ENCODE peak calls at places on chromosomes 13 and 19, in eight cellular contexts. D is HAP-1; V is PC-3; F is cardiac muscle cell; G is Peyer's patch; J is bronchial epithelial cell; Q is CD4-positive, CD25-positive, alpha-beta regulatory T cell; N is SK-N-SH. O is an unnamed sample. For H3K36me3, the result is how much of the 10 kb centered on the place peaks cover.

GRCh38 chr19:45828523-45828922 is 13.4 kb upstream of the RSPH6A start:
- DNase-seq in V (no peak), G (no peak), D (no peak), J (no peak), F (no peak), Q (no peak), N (no peak), O (no peak)

GRCh38 chr19:4581381-4582111 is 22.1 kb upstream of the SEMA6B start:
- DNase-seq in F (peak), Q (no peak), V (peak), N (peak), G (no peak), D (peak), J (no peak), O (no peak)

GRCh38 chr19:57888494-57889231 is at the start of gene ZNF814:
- DNase-seq in V (no peak), F (peak), Q (peak), G (peak), J (peak), N (peak), D (peak), O (peak)

GRCh38 chr13:49419292-49419691 is 24.6 kb downstream of the CAB39L start:
- DNase-seq in J (no peak), F (no peak), V (no peak), D (no peak), Q (no peak), N (no peak), G (no peak), O (no peak)

GRCh38 chr19:13804830-13805683 is 9.8 kb downstream of the ZSWIM4 start:
- DNase-seq in J (no peak), F (peak), G (no peak), D (no peak), N (peak), Q (no peak), V (no peak), O (no peak)

GRCh38 chr19:8491574-8491973 is 10.9 kb downstream of the PRAM1 start:
- DNase-seq in N (no peak), D (no peak), G (no peak), J (no peak), Q (no peak), V (no peak), F (no peak), O (no peak)

GRCh38 chr19:49555600-49556411 is 24.6 kb downstream of the NOSIP start:
- DNase-seq in F (peak), J (peak), D (peak), Q (peak), V (peak), N (peak), G (peak), O (peak)

GRCh38 chr19:51059715-51060114 is 5.2 kb downstream of the KLK13 start:
- DNase-seq in N (no peak), V (no peak), F (no peak), Q (no peak), D (no peak), G (no peak), J (no peak), O (no peak)

GRCh38 chr19:12847159-12848139 is 9.1 kb downstream of the MAST1 start:
- DNase-seq in F (peak), Q (peak), D (peak), G (peak), J (peak), N (peak), V (peak), O (peak)

GRCh38 chr19:4120933-4121612 is 2.8 kb downstream of the MAP2K2 start:
- DNase-seq in J (no peak), G (no peak), D (no peak), F (no peak), Q (no peak), N (peak), V (no peak), O (no peak)

GRCh38 chr13:35630551-35631275 is 154.2 kb upstream of the MAB21L1 start:
- DNase-seq in V (peak), G (no peak), N (peak), J (peak), F (peak), D (peak), Q (no peak), O (peak)

GRCh38 chr13:46909037-46909436 is 12.2 kb upstream of the HTR2A start:
- DNase-seq in V (no peak), Q (no peak), G (no peak), J (no peak), N (no peak), D (no peak), F (no peak), O (no peak)

GRCh38 chr19:990119-990571 is 6.0 kb downstream of the WDR18 start:
- DNase-seq in V (no peak), Q (no peak), D (no peak), F (no peak), J (no peak), G (no peak), N (no peak), O (no peak)

GRCh38 chr13:50081106-50081898 is 66.1 kb downstream of the KCNRG start:
- DNase-seq in N (peak), V (no peak), F (peak), Q (no peak), G (peak), J (peak), D (peak), O (peak)

GRCh38 chr13:51519839-51520238 is 64.4 kb upstream of the WDFY2 start:
- DNase-seq in G (no peak), V (peak), N (no peak), Q (no peak), D (no peak), J (peak), F (no peak), O (no peak)

GRCh38 chr19:29606420-29606747 is 301 bp downstream of the POP4 start:
- DNase-seq in V (no peak), J (no peak), D (no peak), Q (no peak), G (no peak), F (no peak), N (no peak), O (no peak)

GRCh38 chr13:101875091-101875490 is 422.6 kb downstream of the ITGBL1 start:
- DNase-seq in G (no peak), Q (no peak), D (no peak), F (no peak), V (no peak), N (no peak), J (no peak), O (peak)

GRCh38 chr19:12664406-12665280 is 1.9 kb downstream of the MAN2B1 start:
- DNase-seq in G (no peak), F (peak), Q (no peak), D (peak), N (peak), V (no peak), J (no peak), O (no peak)

GRCh38 chr13:51364404-51365008 is 25.0 kb downstream of the SERPINE3 start:
- DNase-seq in F (no peak), Q (no peak), V (peak), N (no peak), G (no peak), J (peak), D (no peak), O (no peak)

GRCh38 chr13:23941216-23941615 is 43.9 kb upstream of the C1QTNF9B start:
- DNase-seq in V (no peak), F (no peak), J (no peak), Q (no peak), G (no peak), N (no peak), D (no peak), O (no peak)

GRCh38 chr13:75418997-75419396 is 63.0 kb downstream of the TBC1D4 start:
- DNase-seq in J (no peak), Q (no peak), G (no peak), F (no peak), V (no peak), D (no peak), N (no peak), O (no peak)

GRCh38 chr13:113155201-113155600 is 3.2 kb upstream of the PROZ start:
- DNase-seq in Q (no peak), F (no peak), J (no peak), N (no peak), V (no peak), G (no peak), D (peak), O (no peak)

GRCh38 chr13:23986619-23987018 is 89.3 kb upstream of the C1QTNF9B start:
- DNase-seq in N (no peak), G (no peak), V (no peak), D (no peak), Q (no peak), J (no peak), F (no peak), O (no peak)

GRCh38 chr13:114124921-114125320 is 7.5 kb downstream of the RASA3 start:
- DNase-seq in V (peak), F (no peak), N (no peak), D (no peak), Q (peak), J (peak), G (no peak), O (no peak)

GRCh38 chr19:12783849-12784393 is 7.4 kb upstream of the JUNB start:
- DNase-seq in D (no peak), N (no peak), V (peak), J (peak), Q (no peak), F (no peak), G (peak), O (peak)

GRCh38 chr13:49810825-49811526 is 18.5 kb upstream of the KPNA3 start:
- DNase-seq in V (peak), Q (no peak), D (no peak), N (no peak), F (peak), G (no peak), J (peak), O (peak)

GRCh38 chr19:46844067-46844489 is 6.6 kb downstream of the AP2S1 start:
- DNase-seq in Q (no peak), V (no peak), D (no peak), G (no peak), N (no peak), F (no peak), J (no peak), O (no peak)

GRCh38 chr13:44312898-44313551 is 60.6 kb upstream of the SERP2 start:
- DNase-seq in V (peak), F (no peak), D (no peak), G (no peak), Q (no peak), J (peak), N (no peak), O (no peak)

GRCh38 chr19:10661946-10662345 is 7.8 kb downstream of the ILF3 start:
- DNase-seq in Q (no peak), V (no peak), J (no peak), D (no peak), G (no peak), N (no peak), F (no peak), O (no peak)
- H3K36me3 ChIP-seq in Q (under half), V (half or more), J (under half), D (half or more), G (under half), N (under half), F (under half), O (under half)

DNA sequence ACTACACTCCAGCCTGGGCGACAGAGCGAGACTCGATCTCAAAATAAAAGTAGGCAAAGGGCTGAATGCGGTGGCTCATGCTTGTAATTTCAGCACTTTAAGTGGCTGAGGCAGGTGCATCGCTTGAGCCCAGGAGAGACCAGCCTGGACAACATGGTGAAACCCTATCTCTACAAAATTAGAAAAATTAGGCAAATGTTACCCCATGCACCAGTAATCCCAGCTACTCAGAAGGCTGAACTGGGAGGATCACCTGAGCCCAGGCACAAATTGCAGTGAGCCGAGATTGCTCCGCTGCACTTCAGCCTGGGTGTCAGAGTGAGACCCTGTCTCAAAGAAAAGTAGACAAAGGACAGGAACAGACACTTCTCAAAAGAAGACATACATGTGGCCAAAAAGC is 9.9 kb upstream of the LGALS13 start:
- DNase-seq in G (no peak), N (no peak), D (no peak), F (no peak), J (no peak), V (no peak), Q (no peak), O (no peak)
- H3K36me3 ChIP-seq in G (under half), N (under half), D (under half), F (under half), J (under half), V (under half), Q (under half), O (under half)

GRCh38 chr19:10679743-10680142 is 21.5 kb upstream of the QTRT1 start:
- DNase-seq in V (no peak), J (no peak), D (no peak), G (no peak), N (no peak), F (no peak), Q (no peak), O (no peak)
- H3K36me3 ChIP-seq in V (half or more), J (half or more), D (half or more), G (under half), N (half or more), F (half or more), Q (half or more), O (under half)

GRCh38 chr13:97367016-97367415 is 67.0 kb upstream of the RAP2A start:
- DNase-seq in N (no peak), F (no peak), D (no peak), V (no peak), Q (no peak), J (no peak), G (no peak), O (no peak)
- H3K36me3 ChIP-seq in N (half or more), F (under half), D (under half), V (under half), Q (under half), J (under half), G (under half), O (under half)

GRCh38 chr19:16204005-16204294 is 6.2 kb downstream of the AP1M1 start:
- DNase-seq in D (no peak), J (no peak), N (peak), V (no peak), F (no peak), Q (no peak), G (no peak), O (no peak)

GRCh38 chr19:16205205-16206045 is 7.7 kb downstream of the AP1M1 start:
- DNase-seq in Q (no peak), D (no peak), J (no peak), V (no peak), N (peak), G (peak), F (no peak), O (no peak)

GRCh38 chr19:16202320-16203255 is 4.9 kb downstream of the AP1M1 start:
- DNase-seq in Q (no peak), G (peak), N (peak), J (no peak), D (no peak), V (no peak), F (no peak), O (no peak)

GRCh38 chr19:16200776-16201391 is 3.2 kb downstream of the AP1M1 start:
- DNase-seq in F (no peak), N (no peak), D (no peak), V (no peak), J (no peak), G (peak), Q (no peak), O (no peak)

DNA sequence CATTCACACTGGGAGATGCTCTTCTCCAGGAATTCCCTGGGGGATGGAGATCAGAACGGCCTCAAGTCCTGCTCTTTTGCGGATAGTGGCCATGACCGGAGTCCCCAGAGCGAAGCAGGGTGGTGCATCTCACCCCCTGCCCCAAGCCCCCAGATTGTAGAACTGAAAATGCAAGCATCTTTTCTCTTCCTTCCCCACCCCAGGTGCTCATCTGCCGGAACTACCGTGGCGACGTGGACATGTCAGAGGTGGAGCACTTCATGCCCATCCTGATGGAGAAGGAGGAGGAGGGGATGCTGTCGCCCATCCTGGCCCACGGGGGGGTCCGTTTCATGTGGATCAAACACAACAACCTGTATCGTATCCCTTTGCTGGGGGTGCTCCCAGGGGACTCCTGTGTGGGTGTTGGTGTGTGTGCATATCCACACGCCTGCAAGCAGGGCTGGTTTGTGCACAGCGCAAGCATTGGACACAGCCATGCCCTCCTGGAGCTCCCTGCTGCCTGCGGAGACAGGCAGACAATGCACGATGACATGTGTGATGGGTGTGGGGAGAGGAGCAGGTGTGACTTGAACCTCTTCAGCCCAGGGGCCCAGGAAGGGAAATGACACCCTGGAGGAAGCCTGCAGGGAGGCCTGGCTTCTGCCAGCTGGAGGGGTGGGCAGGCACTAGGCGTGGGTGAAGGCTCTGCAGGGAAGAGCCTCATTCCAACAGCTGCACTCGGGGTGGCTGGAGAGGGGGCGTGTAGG is 5.7 kb downstream of the AP1M1 start:
- DNase-seq in J (no peak), Q (no peak), G (peak), F (no peak), D (no peak), N (no peak), V (no peak), O (no peak)
- H3K36me3 ChIP-seq in J (under half), Q (under half), G (under half), F (under half), D (under half), N (half or more), V (under half), O (under half)

GRCh38 chr13:33763021-33763420 is 54.9 kb upstream of the RFC3 start:
- DNase-seq in G (no peak), Q (no peak), N (no peak), D (no peak), V (no peak), F (no peak), J (no peak), O (no peak)
- H3K36me3 ChIP-seq in G (under half), Q (under half), N (under half), D (under half), V (under half), F (under half), J (under half), O (under half)